ENCODE peak calls at places on chromosomes 11 and 22, in four cellular contexts. N is psoas muscle, B is K562, I is cardiac muscle cell. O is an unnamed sample.
A peak's percentile ranks its signal among the peaks of the same experiment; 100 is the strongest.

GRCh38 chr11:112004389-112004788 is 20.8 kb upstream of the DLAT start:
- DNase-seq in B (peak; percentile 53), I (no peak), N (no peak), O (no peak)

GRCh38 chr22:47016636-47017035 is 254.2 kb downstream of the TBC1D22A start:
- DNase-seq in I (no peak), B (no peak), N (no peak), O (no peak)

GRCh38 chr11:69880041-69880802 is 61.0 kb upstream of the FGF3 start:
- DNase-seq in N (no peak), I (no peak), B (no peak), O (no peak)

GRCh38 chr11:1650918-1651262 is 21.3 kb downstream of the KRTAP5-5 start:
- DNase-seq in I (no peak), B (no peak), N (no peak), O (no peak)

GRCh38 chr22:29342177-29342576 is 26.7 kb upstream of the RASL10A start:
- DNase-seq in I (no peak), N (no peak), B (no peak), O (no peak)

GRCh38 chr11:60872952-60873524 is 5.7 kb downstream of the ZP1 start:
- DNase-seq in B (peak; percentile 34), I (peak; percentile 96), N (peak; percentile 49), O (no peak)

GRCh38 chr11:92810423-92810822 is 159.0 kb upstream of the MTNR1B start:
- DNase-seq in N (no peak), I (no peak), B (no peak), O (no peak)

GRCh38 chr11:47192111-47192510 is 5.9 kb upstream of the PACSIN3 start:
- DNase-seq in I (no peak), N (no peak), B (no peak), O (no peak)

GRCh38 chr11:12606597-12606996 is 67.6 kb upstream of the TEAD1 start:
- DNase-seq in B (no peak), I (peak; percentile 74), N (no peak), O (no peak)

GRCh38 chr11:108984021-108984420 is 319.2 kb downstream of the DDX10 start:
- DNase-seq in I (no peak), B (no peak), N (no peak), O (no peak)

GRCh38 chr11:32081129-32081641 is 9.7 kb upstream of the RCN1 start:
- DNase-seq in I (peak; percentile 34), B (no peak), N (peak; percentile 10), O (no peak)

GRCh38 chr11:21556936-21557335 is 635.9 kb upstream of the ANO5 start:
- DNase-seq in B (no peak), I (no peak), N (no peak), O (no peak)

GRCh38 chr11:46898396-46899095 is 19.8 kb downstream of the LRP4 start:
- DNase-seq in B (no peak), N (no peak), I (no peak), O (no peak)

GRCh38 chr11:114036156-114036811 is 23.2 kb upstream of the ZBTB16 start:
- DNase-seq in N (peak; percentile 88), B (peak; percentile 71), I (peak; percentile 91), O (peak; percentile 84)

GRCh38 chr11:95345651-95346050 is 114.6 kb upstream of the SESN3 start:
- DNase-seq in N (no peak), B (no peak), I (no peak), O (no peak)

DNA sequence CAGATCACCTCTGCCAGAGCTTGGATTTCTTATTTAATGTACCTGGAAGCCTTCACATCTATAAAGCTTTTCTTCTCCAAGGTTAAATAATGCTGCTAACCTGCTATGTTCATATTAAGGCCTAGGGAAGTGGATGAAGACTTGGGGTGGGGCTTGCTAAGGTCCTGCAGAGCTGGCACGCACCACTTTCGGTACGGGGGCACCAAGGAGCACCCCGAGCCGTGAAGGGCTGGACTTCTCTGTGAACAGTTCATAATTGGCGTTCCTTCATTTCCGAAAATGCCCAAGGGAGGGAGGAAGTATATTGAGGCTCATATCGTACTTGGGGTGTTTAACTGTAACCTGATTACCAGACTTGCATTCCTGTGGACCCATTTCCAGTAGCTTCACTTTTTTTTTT is 59.6 kb downstream of the ST14 start:
- DNase-seq in N (no peak), B (no peak), I (no peak), O (no peak)
- H3K4me3 ChIP-seq in N (no peak overlapping the region), B (no peak overlapping the region), I (no peak overlapping the region), O (no peak overlapping the region)

DNA sequence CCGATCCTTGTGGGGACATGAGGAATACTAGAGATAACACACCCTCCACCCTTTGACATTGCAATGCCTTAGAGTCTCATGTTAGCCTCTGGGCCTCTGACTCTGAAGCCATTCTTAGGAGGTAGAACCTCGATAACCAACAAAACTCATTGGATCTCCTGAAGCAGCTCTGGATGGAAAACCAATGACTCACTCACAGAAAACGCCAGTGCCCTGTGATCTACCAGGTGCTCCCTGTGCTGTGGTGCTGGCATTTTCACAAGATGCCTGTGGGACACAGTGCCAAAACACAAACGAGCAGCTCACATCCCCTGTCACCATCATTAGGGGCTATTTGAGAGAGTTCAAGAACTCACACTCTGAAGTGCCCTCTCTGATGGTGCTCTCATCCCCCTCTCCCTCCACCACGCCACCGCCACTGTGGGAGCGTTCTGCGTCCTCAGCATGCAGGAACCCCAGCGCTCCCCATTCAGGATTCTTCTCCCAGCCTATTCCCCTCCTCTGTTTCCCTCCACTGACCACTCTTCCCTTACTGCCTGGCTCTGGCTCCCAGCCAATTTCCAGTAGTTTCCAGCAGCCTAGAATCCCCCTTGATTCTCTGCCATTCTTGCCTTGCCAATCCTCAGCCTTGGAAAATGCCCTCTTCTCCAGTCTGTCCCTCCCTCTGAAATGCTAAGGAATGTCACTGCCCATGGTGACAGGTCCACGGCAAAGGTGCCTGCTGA is 4.6 kb upstream of the POLD4 start:
- DNase-seq in I (peak; percentile 51), B (peak; percentile 4), N (no peak), O (no peak)
- H3K4me3 ChIP-seq in I (no peak overlapping the region), B (no peak overlapping the region), N (no peak overlapping the region), O (no peak overlapping the region)

GRCh38 chr11:132855516-132855915 is 676.8 kb downstream of the OPCML start:
- DNase-seq in N (no peak), B (no peak), I (no peak), O (no peak)
- H3K4me3 ChIP-seq in N (no peak overlapping the region), B (no peak overlapping the region), I (no peak overlapping the region), O (no peak overlapping the region)

DNA sequence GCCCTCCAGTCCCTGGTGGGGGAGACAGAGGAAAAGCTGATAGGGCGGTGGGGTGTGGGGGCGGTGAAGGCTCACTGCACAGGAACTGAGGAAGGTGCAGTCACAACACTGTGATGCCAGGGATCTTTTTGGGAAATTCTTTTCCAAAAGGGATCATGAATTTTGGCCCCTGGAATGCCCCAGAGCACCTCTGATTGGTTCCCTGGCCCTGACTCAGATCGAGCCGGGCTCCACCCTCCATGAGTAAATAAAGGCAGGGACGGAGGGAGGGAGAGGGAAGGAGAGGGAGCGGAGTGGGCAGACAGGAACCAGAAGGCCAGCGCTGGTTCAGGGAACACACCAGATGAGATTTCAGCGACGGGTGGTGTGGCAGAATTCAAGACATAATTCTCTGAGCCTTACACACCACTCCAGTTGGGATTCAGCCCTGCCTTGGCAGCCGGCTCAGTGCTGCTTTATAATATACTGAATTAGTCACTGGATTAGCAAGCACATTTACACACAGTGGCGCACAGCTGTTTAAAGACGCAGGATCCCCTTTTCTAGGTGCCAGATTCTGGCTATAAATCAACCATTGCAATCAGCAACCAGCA is 80.3 kb downstream of the ETS1 start:
- DNase-seq in I (peak; percentile 93), N (peak; percentile 90), B (no peak), O (no peak)
- H3K4me3 ChIP-seq in I (no peak overlapping the region), N (peak overlapping the region; percentile 52), B (no peak overlapping the region), O (no peak overlapping the region)

DNA sequence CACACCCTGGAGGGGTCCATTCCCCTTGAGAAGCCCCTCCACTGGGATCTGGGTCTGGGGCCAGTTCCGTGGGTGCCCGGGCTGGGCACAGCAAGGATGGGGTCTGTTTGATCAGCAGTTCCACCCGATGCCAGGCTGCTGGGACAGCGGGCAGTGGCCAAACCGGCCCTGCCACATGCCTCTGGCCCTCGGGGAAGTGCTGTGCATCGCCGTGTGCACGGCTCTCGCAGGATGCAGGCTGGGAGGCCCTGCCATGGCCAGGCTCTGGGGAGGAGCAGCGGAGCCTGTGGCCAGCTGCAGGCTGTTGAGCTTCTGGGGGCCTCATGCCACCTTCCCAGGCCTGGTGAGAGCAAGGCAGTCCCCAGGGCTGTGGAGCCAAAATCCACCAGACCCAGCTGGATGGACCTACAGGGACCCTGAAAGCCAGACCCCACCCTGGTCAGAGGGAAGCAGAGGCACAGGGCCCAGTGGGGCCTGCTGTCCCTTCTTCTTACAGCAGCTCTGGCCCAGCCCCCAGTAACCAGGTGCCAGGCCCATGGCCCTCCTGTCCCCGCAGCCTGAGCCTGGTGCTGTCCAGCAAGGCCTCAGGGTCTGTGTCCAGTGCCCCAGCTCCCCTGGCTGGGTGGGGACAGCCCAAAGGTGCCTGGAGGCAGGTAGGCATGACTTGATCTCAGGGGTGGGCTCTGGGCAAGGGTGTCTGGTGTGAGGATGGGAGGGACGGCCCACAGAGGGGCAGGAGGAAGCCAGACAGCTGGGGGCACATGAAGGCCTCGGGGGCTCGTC is 57.3 kb downstream of the WNT7B start:
- DNase-seq in I (no peak), B (no peak), N (no peak), O (no peak)
- H3K4me3 ChIP-seq in I (no peak overlapping the region), B (no peak overlapping the region), N (no peak overlapping the region), O (no peak overlapping the region)

GRCh38 chr11:115221461-115222069 is 282.6 kb downstream of the CADM1 start:
- DNase-seq in I (no peak), N (no peak), B (no peak), O (no peak)
- H3K4me3 ChIP-seq in I (no peak overlapping the region), N (no peak overlapping the region), B (no peak overlapping the region), O (no peak overlapping the region)

DNA sequence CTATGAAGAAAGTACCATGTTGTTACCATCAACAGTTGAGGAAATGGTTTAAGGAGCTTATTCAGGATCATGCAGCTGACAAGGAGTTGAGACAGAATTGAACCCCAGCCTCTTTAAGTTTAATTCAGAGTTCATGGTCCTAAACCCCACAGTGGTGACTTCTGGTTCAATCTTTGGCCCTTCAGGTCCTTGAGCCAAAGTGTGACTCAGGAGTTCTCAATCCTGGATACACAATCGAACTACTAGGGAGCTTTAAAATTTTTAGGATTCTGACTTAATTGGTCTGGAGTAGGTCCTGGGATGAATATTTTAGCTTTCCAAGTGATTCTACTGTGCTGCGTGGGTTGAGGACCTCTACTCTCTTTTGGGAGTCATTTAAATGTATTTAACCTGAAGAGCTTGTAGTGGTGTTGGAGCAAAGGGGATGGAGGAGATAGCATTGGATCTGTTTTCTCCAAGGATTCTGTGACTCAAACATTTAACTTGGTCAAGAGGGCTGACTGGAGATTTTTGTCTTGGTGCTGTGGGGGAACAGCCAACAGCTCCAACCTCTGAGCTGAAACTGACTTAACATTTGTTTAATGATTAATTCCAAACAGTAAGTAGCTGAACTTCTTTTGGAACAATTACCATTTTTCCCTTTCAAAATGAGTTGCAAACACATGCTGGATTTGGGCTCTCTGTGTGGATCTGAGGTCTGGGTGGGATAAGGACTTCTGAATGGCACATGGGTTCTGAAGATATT is 80.1 kb downstream of the INSC start:
- DNase-seq in N (no peak), I (no peak), B (no peak), O (no peak)
- H3K4me3 ChIP-seq in N (no peak overlapping the region), I (no peak overlapping the region), B (no peak overlapping the region), O (no peak overlapping the region)

DNA sequence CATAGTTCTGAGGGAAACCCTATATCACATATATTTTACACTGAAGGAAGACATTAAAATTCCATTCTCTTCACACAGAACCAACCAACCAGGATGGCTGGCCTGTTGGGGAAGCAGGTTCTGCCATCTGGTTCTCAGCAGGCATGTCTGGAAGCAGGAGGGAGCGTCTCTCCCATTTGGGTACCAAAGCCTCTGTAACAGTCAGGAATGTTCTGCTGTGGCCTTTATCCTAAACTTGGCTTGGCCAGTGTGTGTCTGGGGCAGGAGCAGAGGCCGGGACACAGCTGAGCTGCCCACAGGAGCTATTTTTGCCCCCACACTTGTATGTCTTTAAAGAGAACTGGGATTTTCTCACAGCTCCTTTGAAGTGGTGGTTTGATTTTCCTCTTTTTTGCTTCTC is 29.3 kb downstream of the SGSM3 start:
- DNase-seq in I (no peak), N (no peak), B (no peak), O (no peak)
- H3K4me3 ChIP-seq in I (no peak overlapping the region), N (no peak overlapping the region), B (no peak overlapping the region), O (no peak overlapping the region)